ENCODE peak calls at places on chromosome 10, in six cellular contexts. One of them, this sample, is unnamed.

GRCh38 chr10:129960493-129961273 is 3.4 kb downstream of the EBF3 start:
- DNase-seq in vagina: no peak
- DNase-seq in adrenal gland: no peak
- DNase-seq in HepG2: no peak
- DNase-seq in HCT116: no peak
- DNase-seq in breast epithelium: no peak
- DNase-seq in this sample: no peak

GRCh38 chr10:90959826-90960225 is 38.9 kb upstream of the ANKRD1 start:
- DNase-seq in vagina: no peak
- DNase-seq in adrenal gland: no peak
- DNase-seq in HepG2: no peak
- DNase-seq in HCT116: no peak
- DNase-seq in breast epithelium: no peak
- DNase-seq in this sample: no peak

GRCh38 chr10:26457088-26457487 is 18.9 kb downstream of the APBB1IP start:
- DNase-seq in vagina: no peak
- DNase-seq in adrenal gland: no peak
- DNase-seq in HepG2: no peak
- DNase-seq in HCT116: no peak
- DNase-seq in breast epithelium: no peak
- DNase-seq in this sample: no peak

GRCh38 chr10:31602541-31603244 is 283.7 kb downstream of the ZEB1 start:
- DNase-seq in vagina: no peak
- DNase-seq in adrenal gland: peak
- DNase-seq in HepG2: no peak
- DNase-seq in HCT116: no peak
- DNase-seq in breast epithelium: peak
- DNase-seq in this sample: peak

GRCh38 chr10:48697091-48697490 is 12.4 kb downstream of the WDFY4 start:
- DNase-seq in vagina: no peak
- DNase-seq in adrenal gland: no peak
- DNase-seq in HepG2: no peak
- DNase-seq in HCT116: no peak
- DNase-seq in breast epithelium: no peak
- DNase-seq in this sample: no peak

GRCh38 chr10:43816351-43817321 is 168.0 kb upstream of the ZNF32 start:
- DNase-seq in vagina: no peak
- DNase-seq in adrenal gland: no peak
- DNase-seq in HepG2: no peak
- DNase-seq in HCT116: no peak
- DNase-seq in breast epithelium: no peak
- DNase-seq in this sample: no peak

GRCh38 chr10:73644015-73644743 is 2.9 kb upstream of the MYOZ1 start:
- DNase-seq in vagina: no peak
- DNase-seq in adrenal gland: peak
- DNase-seq in HepG2: peak
- DNase-seq in HCT116: peak
- DNase-seq in breast epithelium: peak
- DNase-seq in this sample: peak

GRCh38 chr10:110393866-110394265 is 89.1 kb upstream of the SMNDC1 start:
- DNase-seq in vagina: no peak
- DNase-seq in adrenal gland: no peak
- DNase-seq in HepG2: no peak
- DNase-seq in HCT116: no peak
- DNase-seq in breast epithelium: no peak
- DNase-seq in this sample: no peak

GRCh38 chr10:1123198-1123597 is 67.0 kb downstream of the WDR37 start:
- DNase-seq in vagina: no peak
- DNase-seq in adrenal gland: peak
- DNase-seq in HepG2: no peak
- DNase-seq in HCT116: no peak
- DNase-seq in breast epithelium: no peak
- DNase-seq in this sample: no peak

GRCh38 chr10:68897336-68897741 is 3.8 kb upstream of the DDX50 start:
- DNase-seq in vagina: no peak
- DNase-seq in adrenal gland: peak
- DNase-seq in HepG2: peak
- DNase-seq in HCT116: peak
- DNase-seq in breast epithelium: peak
- DNase-seq in this sample: peak

GRCh38 chr10:68902382-68902781 is 1.3 kb downstream of the DDX50 start:
- DNase-seq in vagina: no peak
- DNase-seq in adrenal gland: no peak
- DNase-seq in HepG2: no peak
- DNase-seq in HCT116: no peak
- DNase-seq in breast epithelium: no peak
- DNase-seq in this sample: no peak

GRCh38 chr10:68899186-68899745 is 1.8 kb upstream of the DDX50 start:
- DNase-seq in vagina: no peak
- DNase-seq in adrenal gland: no peak
- DNase-seq in HepG2: no peak
- DNase-seq in HCT116: no peak
- DNase-seq in breast epithelium: no peak
- DNase-seq in this sample: no peak

GRCh38 chr10:68901106-68901927 is at the start of gene DDX50:
- DNase-seq in vagina: peak
- DNase-seq in adrenal gland: peak
- DNase-seq in HepG2: peak
- DNase-seq in HCT116: peak
- DNase-seq in breast epithelium: peak
- DNase-seq in this sample: peak

DNA sequence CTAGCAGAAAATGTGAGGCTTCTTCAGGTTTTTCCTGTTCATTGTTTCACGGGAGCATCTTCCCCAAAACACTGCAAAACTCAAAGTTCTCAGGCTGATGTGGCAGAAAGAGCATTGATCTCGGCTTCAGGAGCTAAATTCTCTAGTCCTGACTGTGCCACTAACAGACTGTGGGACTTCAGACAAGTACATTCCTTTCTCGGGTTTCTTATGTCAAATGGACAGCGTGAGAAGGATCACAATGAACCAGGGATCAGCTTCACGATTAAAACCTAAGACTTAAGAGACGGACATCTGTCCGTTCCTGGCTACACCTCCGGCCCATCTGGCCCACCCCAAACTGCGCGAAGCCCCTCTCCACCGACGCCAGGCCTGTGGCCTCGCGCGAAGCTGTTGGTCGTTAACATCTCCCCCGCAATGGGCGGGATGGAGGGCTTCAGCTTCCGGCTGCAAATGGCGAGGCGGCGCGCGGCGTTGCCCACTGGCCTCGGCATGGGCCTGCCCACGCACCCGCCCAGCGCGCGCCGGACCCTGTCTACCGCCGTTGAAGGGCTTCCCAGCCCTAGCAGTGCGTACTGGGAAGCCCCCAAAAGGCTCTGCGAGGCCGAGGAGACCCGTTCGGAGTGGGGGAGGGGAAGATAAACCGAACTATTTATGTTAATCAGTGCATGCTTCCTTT is 549 bp upstream of the DDX50 start:
- DNase-seq in vagina: no peak
- DNase-seq in adrenal gland: no peak
- DNase-seq in HepG2: no peak
- DNase-seq in HCT116: no peak
- DNase-seq in breast epithelium: no peak
- DNase-seq in this sample: no peak
- TF ChIP-seq POLR2A in vagina: no peak
- TF ChIP-seq POLR2A in adrenal gland: no peak
- TF ChIP-seq POLR2A in HepG2: peak
- TF ChIP-seq POLR2A in HCT116: no peak
- TF ChIP-seq POLR2A in breast epithelium: no peak
- TF ChIP-seq POLR2A in this sample: no peak

DNA sequence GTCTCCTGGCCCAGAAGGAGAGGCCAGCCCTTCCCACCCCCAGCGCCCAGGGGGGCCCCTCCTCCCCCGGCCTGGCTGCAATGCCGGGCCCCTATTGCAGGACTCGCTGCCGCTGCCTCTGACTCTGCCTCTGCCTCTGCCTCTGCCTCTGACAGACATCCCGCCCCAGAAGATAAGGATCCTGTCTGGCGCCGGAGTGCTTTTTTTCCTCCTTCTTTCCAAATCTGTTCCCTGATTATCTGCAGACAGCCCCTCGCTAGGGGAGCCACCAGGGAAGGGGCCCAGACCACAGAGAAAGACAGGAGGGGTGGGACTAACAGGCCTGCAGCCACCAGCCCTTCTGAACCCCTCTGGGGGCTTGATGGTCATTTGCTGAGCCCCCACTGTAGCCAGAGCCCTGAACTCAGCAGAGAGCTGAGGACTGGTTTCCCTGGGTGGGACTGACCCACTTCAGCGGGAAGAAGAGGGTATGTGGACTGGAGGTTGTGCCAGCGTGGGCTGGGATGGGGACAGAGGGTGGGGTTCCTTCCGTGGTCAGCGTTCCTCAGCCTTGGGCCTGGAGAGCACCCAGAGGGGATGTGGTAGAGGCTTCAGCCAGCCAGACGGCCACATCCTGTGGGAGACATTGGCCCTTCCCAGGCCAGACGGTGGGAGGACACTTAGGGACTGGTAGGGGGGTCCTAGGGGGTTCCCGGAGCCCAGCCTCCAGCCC is 22.8 kb downstream of the UNC5B start:
- DNase-seq in vagina: no peak
- DNase-seq in adrenal gland: peak
- DNase-seq in HepG2: no peak
- DNase-seq in HCT116: no peak
- DNase-seq in breast epithelium: no peak
- DNase-seq in this sample: no peak
- H3K27ac ChIP-seq in vagina: peak
- H3K27ac ChIP-seq in adrenal gland: no peak
- H3K27ac ChIP-seq in HepG2: no peak
- H3K27ac ChIP-seq in HCT116: no peak
- H3K27ac ChIP-seq in breast epithelium: no peak
- H3K27ac ChIP-seq in this sample: peak

GRCh38 chr10:34549001-34549400 is 266.1 kb downstream of the PARD3 start:
- DNase-seq in vagina: no peak
- DNase-seq in adrenal gland: no peak
- DNase-seq in HepG2: no peak
- DNase-seq in HCT116: no peak
- DNase-seq in breast epithelium: no peak
- DNase-seq in this sample: no peak

GRCh38 chr10:34549953-34550352 is 265.1 kb downstream of the PARD3 start:
- DNase-seq in vagina: no peak
- DNase-seq in adrenal gland: no peak
- DNase-seq in HepG2: no peak
- DNase-seq in HCT116: no peak
- DNase-seq in breast epithelium: no peak
- DNase-seq in this sample: no peak

GRCh38 chr10:34547283-34547682 is 267.8 kb downstream of the PARD3 start:
- DNase-seq in vagina: no peak
- DNase-seq in adrenal gland: no peak
- DNase-seq in HepG2: no peak
- DNase-seq in HCT116: no peak
- DNase-seq in breast epithelium: no peak
- DNase-seq in this sample: no peak

GRCh38 chr10:34548466-34548865 is 266.6 kb downstream of the PARD3 start:
- DNase-seq in vagina: no peak
- DNase-seq in adrenal gland: no peak
- DNase-seq in HepG2: no peak
- DNase-seq in HCT116: no peak
- DNase-seq in breast epithelium: no peak
- DNase-seq in this sample: no peak

GRCh38 chr10:34547695-34548094 is 267.4 kb downstream of the PARD3 start:
- DNase-seq in vagina: no peak
- DNase-seq in adrenal gland: no peak
- DNase-seq in HepG2: no peak
- DNase-seq in HCT116: no peak
- DNase-seq in breast epithelium: no peak
- DNase-seq in this sample: no peak
- H3K4me3 ChIP-seq in vagina: no peak
- H3K4me3 ChIP-seq in adrenal gland: no peak
- H3K4me3 ChIP-seq in HepG2: no peak
- H3K4me3 ChIP-seq in HCT116: no peak
- H3K4me3 ChIP-seq in breast epithelium: no peak
- H3K4me3 ChIP-seq in this sample: no peak

GRCh38 chr10:22320591-22321155 is at the start of gene BMI1:
- DNase-seq in vagina: no peak
- DNase-seq in adrenal gland: peak
- DNase-seq in HepG2: peak
- DNase-seq in HCT116: no peak
- DNase-seq in breast epithelium: peak
- DNase-seq in this sample: peak

GRCh38 chr10:22322663-22323160 is 1.8 kb downstream of the BMI1 start:
- DNase-seq in vagina: no peak
- DNase-seq in adrenal gland: no peak
- DNase-seq in HepG2: no peak
- DNase-seq in HCT116: no peak
- DNase-seq in breast epithelium: no peak
- DNase-seq in this sample: no peak

GRCh38 chr10:22321831-22322662 is 1.1 kb downstream of the BMI1 start:
- DNase-seq in vagina: no peak
- DNase-seq in adrenal gland: peak
- DNase-seq in HepG2: no peak
- DNase-seq in HCT116: no peak
- DNase-seq in breast epithelium: no peak
- DNase-seq in this sample: no peak

GRCh38 chr10:22319559-22320558 is 1.0 kb upstream of the BMI1 start:
- DNase-seq in vagina: no peak
- DNase-seq in adrenal gland: no peak
- DNase-seq in HepG2: no peak
- DNase-seq in HCT116: no peak
- DNase-seq in breast epithelium: no peak
- DNase-seq in this sample: no peak

GRCh38 chr10:22321156-22321711 is 335 bp downstream of the BMI1 start:
- DNase-seq in vagina: no peak
- DNase-seq in adrenal gland: peak
- DNase-seq in HepG2: peak
- DNase-seq in HCT116: no peak
- DNase-seq in breast epithelium: no peak
- DNase-seq in this sample: no peak
- TF ChIP-seq POLR2A in vagina: no peak
- TF ChIP-seq POLR2A in adrenal gland: peak
- TF ChIP-seq POLR2A in HepG2: no peak
- TF ChIP-seq POLR2A in HCT116: no peak
- TF ChIP-seq POLR2A in breast epithelium: no peak
- TF ChIP-seq POLR2A in this sample: peak

GRCh38 chr10:86500846-86501245 is 20.7 kb downstream of the WAPL start:
- DNase-seq in vagina: no peak
- DNase-seq in adrenal gland: no peak
- DNase-seq in HepG2: no peak
- DNase-seq in HCT116: no peak
- DNase-seq in breast epithelium: no peak
- DNase-seq in this sample: no peak

GRCh38 chr10:86504510-86504909 is 17.1 kb downstream of the WAPL start:
- DNase-seq in vagina: no peak
- DNase-seq in adrenal gland: no peak
- DNase-seq in HepG2: no peak
- DNase-seq in HCT116: no peak
- DNase-seq in breast epithelium: no peak
- DNase-seq in this sample: no peak

GRCh38 chr10:86497621-86498020 is 24.0 kb downstream of the WAPL start:
- DNase-seq in vagina: no peak
- DNase-seq in adrenal gland: no peak
- DNase-seq in HepG2: no peak
- DNase-seq in HCT116: no peak
- DNase-seq in breast epithelium: no peak
- DNase-seq in this sample: no peak

GRCh38 chr10:86498608-86499007 is 23.0 kb downstream of the WAPL start:
- DNase-seq in vagina: no peak
- DNase-seq in adrenal gland: no peak
- DNase-seq in HepG2: no peak
- DNase-seq in HCT116: no peak
- DNase-seq in breast epithelium: no peak
- DNase-seq in this sample: no peak
- H3K27ac ChIP-seq in vagina: no peak
- H3K27ac ChIP-seq in adrenal gland: no peak
- H3K27ac ChIP-seq in HepG2: no peak
- H3K27ac ChIP-seq in HCT116: no peak
- H3K27ac ChIP-seq in breast epithelium: no peak
- H3K27ac ChIP-seq in this sample: no peak